ENCODE peak calls at places on chromosomes 1 and 21, in eight cellular contexts. E is MM.1S, K is kidney epithelial cell, G is foreskin fibroblast, X is kidney, S is pancreas, Q is astrocyte of the spinal cord, D is tibial artery. Z is an unnamed sample.

GRCh38 chr1:147625274-147625986 is 44.9 kb downstream of the ACP6 start:
- DNase-seq in D (no peak), S (no peak), X (no peak), G (no peak), E (no peak), Q (no peak), K (no peak), Z (no peak)

GRCh38 chr1:62045579-62045978 is 149.1 kb upstream of the L1TD1 start:
- DNase-seq in K (peak), D (no peak), G (peak), S (no peak), E (no peak), Q (peak), X (no peak), Z (no peak)

GRCh38 chr1:151994956-151995355 is 1.3 kb upstream of the S100A10 start:
- DNase-seq in X (no peak), E (no peak), G (peak), K (peak), Q (peak), D (peak), S (no peak), Z (no peak)

GRCh38 chr1:186722711-186723309 is 42.6 kb upstream of the PTGS2 start:
- DNase-seq in D (peak), Q (peak), E (peak), S (no peak), X (no peak), G (peak), K (peak), Z (peak)

GRCh38 chr1:70966018-70966638 is 81.5 kb downstream of the PTGER3 start:
- DNase-seq in K (no peak), G (peak), E (peak), Q (peak), D (no peak), S (no peak), X (no peak), Z (peak)

GRCh38 chr1:85816606-85817005 is 108.4 kb upstream of the ZNHIT6 start:
- DNase-seq in E (no peak), X (no peak), S (no peak), Q (no peak), K (no peak), D (no peak), G (no peak), Z (no peak)

GRCh38 chr1:52487632-52488031 is 65.3 kb downstream of the TUT4 start:
- DNase-seq in X (no peak), S (no peak), E (no peak), Q (no peak), D (no peak), G (no peak), K (no peak), Z (no peak)

GRCh38 chr1:119275145-119275929 is 93.2 kb upstream of the HAO2 start:
- DNase-seq in G (peak), Q (peak), X (no peak), D (peak), S (peak), K (no peak), E (peak), Z (peak)

GRCh38 chr21:32868631-32869454 is 97.3 kb upstream of the PAXBP1 start:
- DNase-seq in D (no peak), G (no peak), X (no peak), K (no peak), S (no peak), E (no peak), Q (no peak), Z (no peak)

GRCh38 chr1:147853391-147853790 is 49.2 kb upstream of the GJA8 start:
- DNase-seq in G (peak), S (no peak), K (peak), D (no peak), E (no peak), X (no peak), Q (peak), Z (no peak)

GRCh38 chr1:51514733-51515132 is 4.3 kb downstream of the EPS15 start:
- DNase-seq in K (no peak), S (no peak), Q (no peak), G (no peak), D (no peak), X (no peak), E (no peak), Z (no peak)

GRCh38 chr21:44756416-44757185 is 45.0 kb downstream of the UBE2G2 start:
- DNase-seq in D (peak), K (no peak), G (peak), S (no peak), E (no peak), X (no peak), Q (no peak), Z (no peak)

GRCh38 chr21:44753357-44753756 is 42.0 kb upstream of the TSPEAR start:
- DNase-seq in G (no peak), X (no peak), S (no peak), D (peak), E (no peak), K (no peak), Q (no peak), Z (no peak)

GRCh38 chr21:44757731-44758130 is 43.9 kb downstream of the UBE2G2 start:
- DNase-seq in G (no peak), S (no peak), E (no peak), Q (no peak), K (no peak), X (no peak), D (no peak), Z (no peak)

GRCh38 chr21:44752701-44753235 is 41.4 kb upstream of the TSPEAR start:
- DNase-seq in D (peak), E (no peak), K (peak), Q (no peak), G (peak), X (no peak), S (no peak), Z (no peak)

DNA sequence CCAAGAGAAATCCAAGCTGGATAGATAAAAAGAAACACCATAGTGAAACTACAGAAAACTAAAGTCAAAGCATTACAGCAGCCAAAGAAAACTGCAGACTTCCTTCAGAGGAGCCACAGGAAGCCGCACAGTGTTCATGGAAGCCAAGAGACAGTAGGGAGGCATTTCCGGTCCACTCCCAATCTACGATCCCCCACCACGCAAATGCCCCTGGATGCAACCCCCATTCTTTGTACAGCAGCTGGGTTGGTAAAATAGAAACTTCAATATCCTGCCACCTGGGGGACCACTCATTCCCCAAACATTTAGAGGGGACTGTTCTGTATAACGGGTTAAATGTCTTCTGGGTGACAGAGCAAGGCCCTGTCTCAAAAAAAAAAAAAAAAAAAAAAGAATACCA is 43.9 kb upstream of the TSPEAR start:
- DNase-seq in Q (peak), X (no peak), D (no peak), S (no peak), K (no peak), G (peak), E (no peak), Z (no peak)
- TF ChIP-seq CTCF in Q (peak), X (no peak), D (no peak), S (no peak), K (no peak), G (no peak), E (no peak), Z (no peak)

GRCh38 chr1:46532095-46532494 is 19.4 kb downstream of the KNCN start:
- DNase-seq in D (no peak), K (no peak), G (no peak), S (no peak), Q (no peak), X (no peak), E (no peak), Z (no peak)
- H3K4me3 ChIP-seq in D (no peak), K (no peak), G (no peak), S (no peak), Q (no peak), X (no peak), E (no peak), Z (no peak)

GRCh38 chr1:21783679-21784603 is 992 bp upstream of the USP48 start:
- DNase-seq in Q (peak), G (peak), X (peak), S (peak), K (peak), E (no peak), D (no peak), Z (no peak)

GRCh38 chr1:21782868-21783678 is at the start of gene USP48:
- DNase-seq in E (peak), K (peak), X (peak), D (peak), Q (peak), G (peak), S (peak), Z (peak)

GRCh38 chr1:21778405-21778727 is 4.6 kb downstream of the USP48 start:
- DNase-seq in G (no peak), K (no peak), D (no peak), E (no peak), X (no peak), Q (no peak), S (no peak), Z (no peak)

GRCh38 chr1:21779613-21780521 is 3.1 kb downstream of the USP48 start:
- DNase-seq in E (no peak), Q (no peak), D (no peak), X (no peak), G (no peak), K (no peak), S (no peak), Z (peak)

GRCh38 chr1:21781971-21782867 is 730 bp downstream of the USP48 start:
- DNase-seq in E (peak), S (no peak), X (peak), Q (peak), G (peak), K (no peak), D (peak), Z (peak)
- TF ChIP-seq CTCF in E (peak), S (no peak), X (peak), Q (peak), G (peak), K (peak), D (no peak), Z (peak)

GRCh38 chr1:109396513-109396839 is 1.2 kb downstream of the SORT1 start:
- DNase-seq in G (no peak), S (no peak), Q (no peak), D (no peak), X (no peak), K (no peak), E (no peak), Z (no peak)
- H3K4me3 ChIP-seq in G (no peak), S (no peak), Q (peak), D (peak), X (peak), K (peak), E (peak), Z (no peak)

GRCh38 chr1:10168912-10169514 is 41.4 kb upstream of the KIF1B start:
- DNase-seq in K (no peak), G (no peak), X (no peak), D (no peak), Q (no peak), E (no peak), S (no peak), Z (peak)

GRCh38 chr1:10171105-10171767 is 39.1 kb upstream of the KIF1B start:
- DNase-seq in K (no peak), D (no peak), X (no peak), S (no peak), G (no peak), E (no peak), Q (no peak), Z (no peak)

GRCh38 chr1:10170362-10170665 is 40.1 kb upstream of the KIF1B start:
- DNase-seq in S (no peak), Q (peak), G (no peak), E (peak), D (no peak), K (peak), X (no peak), Z (peak)

GRCh38 chr1:10171995-10172669 is 38.2 kb upstream of the KIF1B start:
- DNase-seq in E (no peak), Q (no peak), S (no peak), X (no peak), K (no peak), D (no peak), G (no peak), Z (no peak)

DNA sequence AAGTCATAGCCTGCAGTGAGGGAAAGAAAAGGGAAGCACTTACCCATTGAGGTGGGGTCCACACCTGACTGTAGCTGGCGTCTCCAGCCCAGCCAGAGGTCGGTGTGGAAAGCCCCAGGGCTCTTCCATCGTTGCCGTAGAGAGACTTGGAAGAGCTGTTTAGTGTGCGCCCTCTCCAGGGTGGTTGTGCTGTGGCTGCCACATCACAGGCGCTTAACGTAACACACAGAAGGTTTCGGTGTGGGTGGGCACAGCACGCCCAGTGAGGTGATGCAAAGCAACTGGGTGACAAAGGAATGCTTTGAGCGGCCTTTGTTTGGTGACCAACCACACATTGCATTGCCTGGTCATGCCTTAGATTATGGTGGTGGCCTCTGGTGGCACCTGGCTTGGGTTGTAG is 36.8 kb upstream of the KIF1B start:
- DNase-seq in D (no peak), X (no peak), E (no peak), Q (no peak), S (no peak), G (no peak), K (no peak), Z (peak)
- TF ChIP-seq CTCF in D (no peak), X (no peak), E (no peak), Q (no peak), S (no peak), G (no peak), K (no peak), Z (no peak)

GRCh38 chr1:156286061-156286460 is 1.9 kb downstream of the TMEM79 start:
- DNase-seq in S (no peak), X (no peak), E (no peak), K (no peak), G (no peak), D (no peak), Q (no peak), Z (no peak)

GRCh38 chr1:156282479-156283222 is at the start of gene SMG5:
- DNase-seq in E (peak), S (peak), Q (peak), D (peak), X (peak), G (peak), K (peak), Z (peak)

GRCh38 chr1:156285437-156285836 is 1.3 kb downstream of the TMEM79 start:
- DNase-seq in S (no peak), K (no peak), X (no peak), D (no peak), G (no peak), E (no peak), Q (no peak), Z (no peak)

GRCh38 chr1:156284112-156284511 is at the start of gene TMEM79:
- DNase-seq in K (no peak), S (no peak), D (no peak), G (no peak), E (no peak), X (no peak), Q (no peak), Z (no peak)

GRCh38 chr1:156284762-156285161 is 637 bp downstream of the TMEM79 start:
- DNase-seq in D (no peak), X (no peak), E (no peak), K (no peak), G (peak), S (no peak), Q (no peak), Z (no peak)
- H3K4me3 ChIP-seq in D (no peak), X (no peak), E (no peak), K (no peak), G (no peak), S (no peak), Q (no peak), Z (no peak)

DNA sequence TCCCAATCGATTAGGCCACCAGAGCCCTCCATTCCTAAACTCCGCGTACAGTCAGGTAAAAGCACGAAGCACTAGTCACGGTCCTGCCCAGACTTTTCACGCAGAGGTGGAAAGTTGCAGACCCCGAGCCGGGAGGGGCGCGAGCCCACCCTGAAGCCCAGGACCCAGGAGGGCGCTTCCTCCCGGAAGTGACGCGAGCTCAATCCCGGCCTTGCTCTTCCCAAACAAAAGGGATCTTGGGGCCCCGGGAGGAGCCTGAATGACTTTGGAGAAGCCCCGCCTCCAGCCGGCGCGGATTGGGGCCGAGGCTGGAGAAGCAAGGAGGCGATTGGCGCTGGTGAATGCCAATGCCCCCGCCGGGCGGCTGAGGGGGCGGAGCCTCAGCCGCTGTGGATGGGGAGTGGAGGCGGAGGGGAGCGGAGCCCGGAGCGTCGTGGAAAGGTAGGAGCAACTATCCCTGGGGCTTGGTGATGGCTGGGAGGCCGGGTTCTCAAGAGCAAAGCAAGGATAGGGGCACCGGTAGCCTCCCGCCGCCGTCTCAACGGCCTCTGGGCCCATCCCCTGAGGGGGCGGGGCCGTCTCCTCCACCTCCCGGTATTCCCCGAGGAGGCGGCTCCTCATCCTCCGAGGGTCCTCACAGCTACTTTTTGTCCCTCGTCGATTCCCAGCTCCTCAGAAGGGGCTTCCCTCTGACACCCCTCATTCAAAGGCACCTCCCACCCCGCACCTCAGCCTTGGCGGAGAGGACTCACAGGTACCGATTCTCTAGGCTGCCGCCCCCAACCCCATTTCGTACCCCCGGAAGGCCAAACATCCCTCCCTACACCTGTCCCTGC is at the start of gene CTTNBP2NL:
- DNase-seq in Q (peak), D (peak), K (peak), E (peak), S (peak), G (peak), X (peak), Z (peak)
- TF ChIP-seq CTCF in Q (no peak), D (no peak), K (no peak), E (no peak), S (no peak), G (no peak), X (no peak), Z (no peak)

DNA sequence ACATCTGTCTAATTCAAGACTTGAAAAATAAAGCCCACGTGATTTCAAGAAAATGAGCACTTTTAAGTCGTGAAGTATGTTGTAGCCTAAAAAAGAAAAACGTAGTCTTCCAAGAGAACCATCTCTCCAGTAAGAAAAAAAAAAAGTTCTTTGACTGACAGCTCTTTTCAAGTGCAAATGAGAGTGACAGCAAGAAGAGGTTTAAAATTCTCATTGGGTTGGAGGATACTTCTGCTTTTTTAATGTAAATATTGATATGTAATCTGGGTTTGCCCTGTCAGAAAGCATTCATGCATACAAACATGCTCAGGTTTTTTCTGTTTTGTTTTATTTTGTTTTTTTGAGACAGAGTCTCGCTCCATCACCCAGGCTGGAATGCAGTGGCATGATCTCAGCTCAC is 32.3 kb upstream of the PRDM2 start:
- DNase-seq in G (no peak), X (no peak), D (no peak), S (no peak), Q (no peak), K (no peak), E (no peak), Z (peak)
- H3K4me3 ChIP-seq in G (no peak), X (no peak), D (no peak), S (no peak), Q (no peak), K (no peak), E (no peak), Z (no peak)

Z was measured in GM12865.